ENCODE peak calls at places on chromosomes 2 and 18, in seven cellular contexts. One of them, this sample, is unnamed.
A peak's percentile ranks its signal among the peaks of the same experiment; 100 is the strongest.

GRCh38 chr2:45000341-45000901 is 8.8 kb downstream of the SIX2 start:
- DNase-seq in PC-3: no peak
- DNase-seq in fibroblast of lung: no peak
- DNase-seq in AG09319: no peak
- DNase-seq in lower leg skin: peak; percentile 80
- DNase-seq in dorsolateral prefrontal cortex: no peak
- DNase-seq in heart left ventricle: peak; percentile 41
- DNase-seq in this sample: no peak

GRCh38 chr18:73079920-73080319 is 212.1 kb upstream of the NETO1 start:
- DNase-seq in heart left ventricle: no peak
- DNase-seq in dorsolateral prefrontal cortex: no peak
- DNase-seq in fibroblast of lung: no peak
- DNase-seq in PC-3: no peak
- DNase-seq in lower leg skin: no peak
- DNase-seq in AG09319: no peak
- DNase-seq in this sample: no peak

GRCh38 chr2:157329524-157329923 is 3.9 kb upstream of the ERMN start:
- DNase-seq in PC-3: peak; percentile 75
- DNase-seq in dorsolateral prefrontal cortex: no peak
- DNase-seq in heart left ventricle: no peak
- DNase-seq in lower leg skin: no peak
- DNase-seq in fibroblast of lung: no peak
- DNase-seq in AG09319: no peak
- DNase-seq in this sample: no peak

GRCh38 chr2:241882090-241882625 is 12.6 kb downstream of the RTP5 start:
- DNase-seq in dorsolateral prefrontal cortex: no peak
- DNase-seq in lower leg skin: peak; percentile 92
- DNase-seq in heart left ventricle: peak; percentile 73
- DNase-seq in PC-3: peak; percentile 41
- DNase-seq in fibroblast of lung: no peak
- DNase-seq in AG09319: no peak
- DNase-seq in this sample: peak; percentile 83

GRCh38 chr18:65523461-65523860 is 227.4 kb upstream of the CDH7 start:
- DNase-seq in AG09319: no peak
- DNase-seq in lower leg skin: no peak
- DNase-seq in heart left ventricle: no peak
- DNase-seq in PC-3: no peak
- DNase-seq in fibroblast of lung: no peak
- DNase-seq in dorsolateral prefrontal cortex: no peak
- DNase-seq in this sample: no peak

GRCh38 chr2:3768960-3769765 is 65.8 kb downstream of the DCDC2C start:
- DNase-seq in AG09319: no peak
- DNase-seq in lower leg skin: peak; percentile 68
- DNase-seq in dorsolateral prefrontal cortex: no peak
- DNase-seq in fibroblast of lung: no peak
- DNase-seq in heart left ventricle: no peak
- DNase-seq in PC-3: no peak
- DNase-seq in this sample: no peak

GRCh38 chr18:35040638-35040987 is 600 bp upstream of the MAPRE2 start:
- DNase-seq in heart left ventricle: no peak
- DNase-seq in PC-3: no peak
- DNase-seq in fibroblast of lung: no peak
- DNase-seq in lower leg skin: no peak
- DNase-seq in dorsolateral prefrontal cortex: no peak
- DNase-seq in AG09319: no peak
- DNase-seq in this sample: no peak

GRCh38 chr2:216606551-216607527 is 26.4 kb upstream of the IGFBP2 start:
- DNase-seq in AG09319: no peak
- DNase-seq in dorsolateral prefrontal cortex: no peak
- DNase-seq in PC-3: no peak
- DNase-seq in heart left ventricle: no peak
- DNase-seq in lower leg skin: no peak
- DNase-seq in fibroblast of lung: no peak
- DNase-seq in this sample: peak; percentile 66

GRCh38 chr2:224175010-224175409 is 135.9 kb upstream of the SERPINE2 start:
- DNase-seq in lower leg skin: no peak
- DNase-seq in fibroblast of lung: no peak
- DNase-seq in AG09319: no peak
- DNase-seq in PC-3: no peak
- DNase-seq in dorsolateral prefrontal cortex: no peak
- DNase-seq in heart left ventricle: no peak
- DNase-seq in this sample: no peak

GRCh38 chr2:36433311-36434217 is 78.0 kb downstream of the CRIM1 start:
- DNase-seq in fibroblast of lung: peak; percentile 65
- DNase-seq in dorsolateral prefrontal cortex: no peak
- DNase-seq in lower leg skin: peak; percentile 87
- DNase-seq in heart left ventricle: peak; percentile 70
- DNase-seq in AG09319: no peak
- DNase-seq in PC-3: peak; percentile 37
- DNase-seq in this sample: no peak

GRCh38 chr2:216516730-216517350 is 18.2 kb downstream of the RPL37A start:
- DNase-seq in dorsolateral prefrontal cortex: no peak
- DNase-seq in lower leg skin: no peak
- DNase-seq in fibroblast of lung: peak; percentile 75
- DNase-seq in heart left ventricle: no peak
- DNase-seq in PC-3: peak; percentile 77
- DNase-seq in AG09319: no peak
- DNase-seq in this sample: no peak

GRCh38 chr2:33013684-33014110 is 66.9 kb downstream of the LTBP1 start:
- DNase-seq in lower leg skin: no peak
- DNase-seq in heart left ventricle: no peak
- DNase-seq in AG09319: no peak
- DNase-seq in dorsolateral prefrontal cortex: no peak
- DNase-seq in PC-3: peak; percentile 79
- DNase-seq in fibroblast of lung: no peak
- DNase-seq in this sample: no peak

GRCh38 chr2:189412330-189412953 is 28.8 kb upstream of the WDR75 start:
- DNase-seq in lower leg skin: no peak
- DNase-seq in heart left ventricle: no peak
- DNase-seq in PC-3: peak; percentile 67
- DNase-seq in dorsolateral prefrontal cortex: no peak
- DNase-seq in AG09319: peak; percentile 44
- DNase-seq in fibroblast of lung: peak; percentile 89
- DNase-seq in this sample: peak; percentile 43

GRCh38 chr2:206856474-206856873 is 82.8 kb upstream of the CPO start:
- DNase-seq in AG09319: no peak
- DNase-seq in fibroblast of lung: peak; percentile 17
- DNase-seq in heart left ventricle: no peak
- DNase-seq in dorsolateral prefrontal cortex: no peak
- DNase-seq in lower leg skin: no peak
- DNase-seq in PC-3: peak; percentile 15
- DNase-seq in this sample: no peak

DNA sequence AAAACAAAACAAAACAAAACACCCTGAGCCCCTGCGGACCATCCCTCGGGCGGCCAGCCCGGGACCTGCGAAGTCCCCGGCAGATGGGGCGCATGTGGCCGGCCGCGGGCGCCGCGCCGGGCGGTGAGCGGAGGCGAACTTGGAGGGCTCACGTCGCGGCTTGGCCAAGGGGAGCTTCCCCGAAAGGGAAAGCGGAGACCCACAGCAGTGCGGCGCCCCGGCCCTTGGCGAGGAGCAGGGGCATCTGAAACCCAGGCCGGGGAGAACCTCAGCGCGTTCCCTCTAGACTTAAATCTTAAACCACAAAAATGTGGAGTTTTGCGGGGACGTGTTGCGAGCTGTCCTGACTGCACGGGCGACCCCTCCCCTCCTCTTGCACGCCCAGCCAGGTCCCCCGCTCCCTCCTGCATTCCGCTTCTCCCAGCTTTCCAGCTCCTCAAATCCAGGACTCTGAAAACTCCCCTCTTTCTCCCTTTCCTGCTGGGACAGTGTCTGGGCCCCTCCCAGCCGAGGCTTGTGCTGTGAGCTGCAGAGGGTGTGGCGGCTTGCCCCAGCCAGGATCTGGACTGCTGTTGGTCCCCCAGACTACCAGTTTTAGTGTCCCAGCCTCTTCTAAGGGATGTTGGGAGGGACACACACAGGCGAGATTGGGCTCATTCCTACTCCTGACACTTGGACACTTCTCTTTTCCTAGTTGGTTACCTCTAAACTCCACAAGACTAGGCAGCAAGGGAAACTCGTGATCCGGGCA is 1.3 kb downstream of the FMNL2 start:
- DNase-seq in PC-3: peak; percentile 59
- DNase-seq in lower leg skin: peak; percentile 93
- DNase-seq in fibroblast of lung: peak; percentile 47
- DNase-seq in AG09319: no peak
- DNase-seq in heart left ventricle: peak; percentile 69
- DNase-seq in dorsolateral prefrontal cortex: peak; percentile 58
- DNase-seq in this sample: peak; percentile 61
- TF ChIP-seq CTCF in PC-3: no peak
- TF ChIP-seq CTCF in lower leg skin: no peak
- TF ChIP-seq CTCF in fibroblast of lung: no peak
- TF ChIP-seq CTCF in AG09319: no peak
- TF ChIP-seq CTCF in heart left ventricle: no peak
- TF ChIP-seq CTCF in dorsolateral prefrontal cortex: no peak
- TF ChIP-seq CTCF in this sample: no peak

GRCh38 chr2:103293266-103293583 is 531.4 kb downstream of the TMEM182 start:
- DNase-seq in lower leg skin: no peak
- DNase-seq in AG09319: no peak
- DNase-seq in dorsolateral prefrontal cortex: no peak
- DNase-seq in PC-3: no peak
- DNase-seq in fibroblast of lung: no peak
- DNase-seq in heart left ventricle: no peak
- DNase-seq in this sample: no peak

GRCh38 chr2:103289101-103289725 is 527.4 kb downstream of the TMEM182 start:
- DNase-seq in fibroblast of lung: no peak
- DNase-seq in AG09319: no peak
- DNase-seq in dorsolateral prefrontal cortex: no peak
- DNase-seq in PC-3: peak; percentile 7
- DNase-seq in heart left ventricle: no peak
- DNase-seq in lower leg skin: no peak
- DNase-seq in this sample: no peak

GRCh38 chr2:103292570-103293265 is 530.9 kb downstream of the TMEM182 start:
- DNase-seq in AG09319: no peak
- DNase-seq in heart left ventricle: no peak
- DNase-seq in fibroblast of lung: no peak
- DNase-seq in dorsolateral prefrontal cortex: no peak
- DNase-seq in PC-3: no peak
- DNase-seq in lower leg skin: no peak
- DNase-seq in this sample: no peak
- TF ChIP-seq CTCF in AG09319: no peak
- TF ChIP-seq CTCF in heart left ventricle: no peak
- TF ChIP-seq CTCF in fibroblast of lung: no peak
- TF ChIP-seq CTCF in dorsolateral prefrontal cortex: no peak
- TF ChIP-seq CTCF in PC-3: no peak
- TF ChIP-seq CTCF in lower leg skin: no peak
- TF ChIP-seq CTCF in this sample: no peak

DNA sequence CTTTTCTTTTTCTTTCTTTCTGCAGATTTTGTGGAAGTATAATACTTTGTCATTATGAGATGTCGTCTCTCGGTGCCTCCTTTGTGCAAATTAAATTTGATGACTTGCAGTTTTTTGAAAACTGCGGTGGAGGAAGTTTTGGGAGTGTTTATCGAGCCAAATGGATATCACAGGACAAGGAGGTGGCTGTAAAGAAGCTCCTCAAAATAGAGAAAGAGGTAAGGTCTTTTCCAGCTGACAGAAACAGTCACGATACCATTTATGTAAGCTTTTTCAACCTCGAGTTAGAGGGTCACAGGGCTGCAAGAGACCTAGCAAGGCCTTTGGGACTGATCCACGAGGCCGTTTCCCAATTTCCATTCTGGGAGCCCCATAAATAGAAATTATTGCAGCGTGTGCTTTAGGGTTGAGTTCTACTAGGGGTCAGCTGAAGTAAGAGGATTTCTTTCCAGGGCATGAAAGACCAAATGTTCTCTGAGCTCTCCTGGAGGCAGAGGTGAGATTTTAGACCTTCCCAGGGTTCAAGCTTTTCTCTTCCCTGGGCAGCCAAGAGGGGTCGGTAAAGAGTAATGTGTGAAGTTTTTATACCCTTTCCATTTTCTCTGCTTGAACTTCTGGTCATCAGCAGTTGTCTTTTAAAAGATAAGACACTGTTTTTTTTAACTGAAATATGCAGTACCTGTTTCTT is 15.5 kb downstream of the MAP3K20 start:
- DNase-seq in lower leg skin: no peak
- DNase-seq in dorsolateral prefrontal cortex: no peak
- DNase-seq in PC-3: no peak
- DNase-seq in heart left ventricle: peak; percentile 65
- DNase-seq in fibroblast of lung: no peak
- DNase-seq in AG09319: no peak
- DNase-seq in this sample: no peak
- TF ChIP-seq CTCF in lower leg skin: no peak
- TF ChIP-seq CTCF in dorsolateral prefrontal cortex: no peak
- TF ChIP-seq CTCF in PC-3: no peak
- TF ChIP-seq CTCF in heart left ventricle: peak; percentile 17
- TF ChIP-seq CTCF in fibroblast of lung: peak; percentile 51
- TF ChIP-seq CTCF in AG09319: peak; percentile 41
- TF ChIP-seq CTCF in this sample: peak; percentile 18

GRCh38 chr18:47594621-47595086 is 335.8 kb downstream of the SMAD2 start:
- DNase-seq in AG09319: no peak
- DNase-seq in heart left ventricle: no peak
- DNase-seq in PC-3: no peak
- DNase-seq in fibroblast of lung: no peak
- DNase-seq in dorsolateral prefrontal cortex: no peak
- DNase-seq in lower leg skin: peak; percentile 73
- DNase-seq in this sample: no peak

GRCh38 chr18:47601608-47602272 is 328.7 kb downstream of the SMAD2 start:
- DNase-seq in heart left ventricle: no peak
- DNase-seq in fibroblast of lung: no peak
- DNase-seq in AG09319: no peak
- DNase-seq in dorsolateral prefrontal cortex: no peak
- DNase-seq in PC-3: no peak
- DNase-seq in lower leg skin: peak; percentile 74
- DNase-seq in this sample: no peak

GRCh38 chr18:47591429-47591828 is 339.0 kb downstream of the SMAD2 start:
- DNase-seq in PC-3: no peak
- DNase-seq in lower leg skin: no peak
- DNase-seq in dorsolateral prefrontal cortex: no peak
- DNase-seq in fibroblast of lung: no peak
- DNase-seq in AG09319: no peak
- DNase-seq in heart left ventricle: no peak
- DNase-seq in this sample: no peak

GRCh38 chr18:47594063-47594462 is 336.4 kb downstream of the SMAD2 start:
- DNase-seq in lower leg skin: peak; percentile 39
- DNase-seq in fibroblast of lung: no peak
- DNase-seq in heart left ventricle: no peak
- DNase-seq in AG09319: no peak
- DNase-seq in PC-3: no peak
- DNase-seq in dorsolateral prefrontal cortex: peak; percentile 48
- DNase-seq in this sample: no peak

DNA sequence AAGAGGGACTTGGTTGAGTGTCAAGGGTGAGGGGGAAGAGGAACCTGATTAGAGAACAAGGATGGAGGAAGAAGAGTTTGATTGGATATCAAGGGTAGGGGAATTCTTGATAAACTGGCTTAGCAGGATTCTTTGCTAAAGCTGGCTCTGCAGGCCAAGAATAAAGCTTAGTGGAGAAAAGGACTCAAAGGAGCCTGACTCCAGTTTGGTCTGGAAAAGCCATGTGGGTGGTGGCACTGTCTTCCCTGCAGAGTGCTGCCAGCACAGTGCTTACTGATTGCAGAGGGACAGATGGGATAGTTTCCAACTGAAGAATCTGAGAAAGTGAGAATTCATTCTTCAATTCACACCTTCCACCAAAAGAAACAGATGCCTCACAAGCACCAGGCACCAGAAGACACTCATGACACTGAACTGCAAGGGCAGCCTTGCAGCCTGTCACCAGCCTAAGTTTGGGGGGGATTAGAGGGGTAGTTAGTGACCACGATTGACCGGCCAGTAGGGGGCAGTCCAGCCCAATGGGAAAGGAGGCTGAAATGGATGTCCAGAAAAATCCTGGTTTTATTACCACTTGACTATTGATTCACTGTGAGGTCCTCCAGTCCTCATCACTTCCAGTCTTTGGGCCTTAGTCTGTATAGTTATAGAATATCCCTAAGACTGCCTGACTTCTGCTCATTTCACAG is 334.5 kb downstream of the SMAD2 start:
- DNase-seq in lower leg skin: peak; percentile 52
- DNase-seq in heart left ventricle: no peak
- DNase-seq in fibroblast of lung: no peak
- DNase-seq in dorsolateral prefrontal cortex: no peak
- DNase-seq in AG09319: no peak
- DNase-seq in PC-3: peak; percentile 9
- DNase-seq in this sample: peak; percentile 71
- TF ChIP-seq CTCF in lower leg skin: no peak
- TF ChIP-seq CTCF in heart left ventricle: peak; percentile 22
- TF ChIP-seq CTCF in fibroblast of lung: no peak
- TF ChIP-seq CTCF in dorsolateral prefrontal cortex: peak; percentile 22
- TF ChIP-seq CTCF in AG09319: peak; percentile 20
- TF ChIP-seq CTCF in PC-3: peak; percentile 29
- TF ChIP-seq CTCF in this sample: peak; percentile 68

This sample was measured in GM13977.